ENCODE peak calls at places on chromosomes 5 and 9, in ten cellular contexts. E is NCI-H748 treated with DMSO at 0.1 percent for 48 hours; J is tibial nerve; Q is iris pigment epithelial cell; K is stimulated activated CD8-positive, alpha-beta memory T cell treated with anti-CD3 and anti-CD28 coated beads, Interleukin-15, amount 100 ng/mL, for 1 hour; C is DMS153; G is COR-L47; X is MV-4-11; A is Right ventricle myocardium superior; H is endothelial cell. L is an unnamed sample.

GRCh38 chr5:91219141-91219802 is 163.8 kb downstream of the ARRDC3 start:
- DNase-seq in H (no peak), J (peak), C (no peak), E (no peak), X (peak), Q (peak), K (no peak), G (no peak), A (no peak), L (peak)

GRCh38 chr5:180807654-180808414 is 5.2 kb upstream of the MGAT1 start:
- DNase-seq in J (no peak), G (no peak), A (no peak), C (no peak), E (no peak), Q (peak), H (no peak), X (no peak), K (no peak), L (no peak)

GRCh38 chr5:159916841-159917761 is 819 bp downstream of the ADRA1B start:
- DNase-seq in K (no peak), J (no peak), H (no peak), G (no peak), E (no peak), Q (no peak), C (no peak), X (no peak), A (peak), L (no peak)

GRCh38 chr9:135592625-135593024 is 31.1 kb downstream of the PAEP start:
- DNase-seq in J (no peak), E (no peak), C (no peak), H (no peak), X (no peak), G (no peak), A (no peak), Q (no peak), K (no peak), L (no peak)

GRCh38 chr5:94890907-94891306 is 272.4 kb downstream of the SLF1 start:
- DNase-seq in G (no peak), Q (peak), H (no peak), X (no peak), E (no peak), K (no peak), J (no peak), A (no peak), C (no peak), L (no peak)

GRCh38 chr5:16467363-16468219 is 2.0 kb upstream of the ZNF622 start:
- DNase-seq in J (no peak), H (no peak), C (no peak), A (no peak), E (no peak), Q (peak), G (no peak), X (no peak), K (no peak), L (peak)

GRCh38 chr5:135571210-135571609 is 7.6 kb downstream of the CXCL14 start:
- DNase-seq in J (no peak), K (no peak), A (no peak), H (no peak), C (no peak), E (no peak), X (peak), Q (no peak), G (no peak), L (no peak)

GRCh38 chr9:15576350-15577050 is 23.7 kb downstream of the CCDC171 start:
- DNase-seq in C (no peak), H (no peak), X (no peak), G (no peak), Q (peak), J (no peak), A (no peak), E (no peak), K (no peak), L (no peak)

GRCh38 chr9:98523231-98523901 is 185.4 kb downstream of the GABBR2 start:
- DNase-seq in Q (peak), H (no peak), J (no peak), K (no peak), X (peak), C (no peak), E (no peak), G (no peak), A (no peak), L (no peak)

GRCh38 chr5:75337366-75338021 is 474 bp downstream of the HMGCR start:
- DNase-seq in Q (peak), J (peak), C (no peak), H (peak), X (no peak), G (peak), K (no peak), E (no peak), A (no peak), L (no peak)

GRCh38 chr9:18786936-18787658 is 245.9 kb downstream of the SAXO1 start:
- DNase-seq in C (no peak), Q (peak), X (no peak), K (no peak), A (no peak), H (no peak), J (no peak), E (no peak), G (no peak), L (no peak)

GRCh38 chr5:92652735-92653134 is 928.3 kb downstream of the NR2F1-AS1 start:
- DNase-seq in X (no peak), E (no peak), Q (peak), A (no peak), H (no peak), C (no peak), G (no peak), K (no peak), J (no peak), L (no peak)

GRCh38 chr5:157924931-157925729 is 66.2 kb upstream of the CLINT1 start:
- DNase-seq in A (no peak), Q (peak), H (no peak), E (no peak), J (no peak), G (no peak), K (no peak), X (peak), C (no peak), L (no peak)

GRCh38 chr9:129006328-129007034 is 21.6 kb downstream of the SH3GLB2 start:
- DNase-seq in E (peak), A (peak), H (peak), K (peak), G (peak), X (peak), Q (peak), J (peak), C (peak), L (peak)